ENCODE peak calls at places on chromosomes 1 and 21, in seven cellular contexts. X is colonic mucosa, N is IMR-90, P is upper lobe of right lung, C is adrenal gland, O is body of pancreas, H is psoas muscle. J is an unnamed sample.

GRCh38 chr1:181251001-181251712 is 162.7 kb downstream of the IER5 start:
- DNase-seq in X (no peak), N (peak), P (no peak), C (no peak), O (peak), H (no peak), J (no peak)

GRCh38 chr1:112818990-112819689 is 104.0 kb upstream of the PPM1J start:
- DNase-seq in X (peak), N (peak), P (no peak), C (no peak), O (no peak), H (no peak), J (no peak)

GRCh38 chr1:108871050-108871724 is 5.6 kb upstream of the GPSM2 start:
- DNase-seq in X (no peak), N (no peak), P (no peak), C (no peak), O (no peak), H (no peak), J (no peak)

GRCh38 chr1:154405762-154406571 is 824 bp downstream of the IL6R start:
- DNase-seq in X (peak), N (peak), P (peak), C (peak), O (peak), H (peak), J (peak)

GRCh38 chr1:114196992-114197907 is 43.6 kb upstream of the SYT6 start:
- DNase-seq in X (no peak), N (no peak), P (no peak), C (no peak), O (no peak), H (no peak), J (no peak)

GRCh38 chr21:25963186-25963585 is 207.4 kb downstream of the APP start:
- DNase-seq in X (peak), N (peak), P (no peak), C (no peak), O (no peak), H (no peak), J (no peak)

GRCh38 chr1:236534164-236534651 is 10.4 kb downstream of the LGALS8 start:
- DNase-seq in X (no peak), N (peak), P (no peak), C (no peak), O (no peak), H (no peak), J (no peak)

GRCh38 chr1:28602536-28603439 is 10.7 kb downstream of the RAB42 start:
- DNase-seq in X (peak), N (peak), P (no peak), C (peak), O (peak), H (no peak), J (no peak)

GRCh38 chr1:229625893-229626831 is at the start of the genes TAF5L and URB2:
- DNase-seq in X (peak), N (peak), P (peak), C (peak), O (peak), H (peak), J (peak)

GRCh38 chr1:248804771-248805681 is 20.7 kb downstream of the SH3BP5L start:
- DNase-seq in X (peak), N (no peak), P (no peak), C (peak), O (no peak), H (no peak), J (no peak)

GRCh38 chr1:209370616-209371015 is 212.9 kb upstream of the CAMK1G start:
- DNase-seq in X (no peak), N (no peak), P (no peak), C (no peak), O (no peak), H (no peak), J (no peak)

GRCh38 chr1:167711797-167712196 is 10.0 kb upstream of the MPZL1 start:
- DNase-seq in X (peak), N (no peak), P (no peak), C (peak), O (no peak), H (no peak), J (no peak)

GRCh38 chr1:162889989-162890388 is 29.0 kb upstream of the CCDC190 start:
- DNase-seq in X (no peak), N (no peak), P (no peak), C (no peak), O (no peak), H (no peak), J (no peak)

GRCh38 chr1:205749094-205749825 is 722 bp downstream of the NUCKS1 start:
- DNase-seq in X (peak), N (peak), P (peak), C (peak), O (peak), H (peak), J (peak)
- TF ChIP-seq CTCF in X (no peak), N (no peak), P (no peak), C (no peak), O (no peak), H (no peak), J (no peak)

GRCh38 chr1:145857170-145857569 is 1.7 kb downstream of the PIAS3 start:
- DNase-seq in X (no peak), N (no peak), P (no peak), C (no peak), O (no peak), H (no peak), J (no peak)
- H3K4me3 ChIP-seq in X (no peak), N (no peak), P (no peak), C (no peak), O (no peak), H (peak), J (peak)

DNA sequence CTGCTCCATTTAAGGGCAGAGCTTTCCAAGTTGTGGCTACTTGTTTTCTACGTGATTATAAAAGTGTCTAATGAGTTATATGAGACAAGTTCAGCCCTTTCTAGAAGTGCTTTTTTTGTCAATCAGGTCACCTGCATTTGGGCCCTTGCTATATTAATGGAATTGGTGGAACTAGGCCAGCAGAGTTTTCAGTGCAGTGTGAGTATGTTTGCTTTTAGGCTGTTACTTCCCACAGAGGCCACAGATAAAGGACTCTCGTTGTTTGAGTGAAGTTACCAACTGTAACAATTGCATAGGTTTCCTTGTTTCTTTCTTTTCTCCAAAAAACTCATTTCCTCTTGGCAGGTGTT is 10.9 kb downstream of the SMAP2 start:
- DNase-seq in X (no peak), N (no peak), P (no peak), C (no peak), O (peak), H (no peak), J (no peak)
- H3K27ac ChIP-seq in X (peak), N (peak), P (peak), C (peak), O (peak), H (no peak), J (peak)

DNA sequence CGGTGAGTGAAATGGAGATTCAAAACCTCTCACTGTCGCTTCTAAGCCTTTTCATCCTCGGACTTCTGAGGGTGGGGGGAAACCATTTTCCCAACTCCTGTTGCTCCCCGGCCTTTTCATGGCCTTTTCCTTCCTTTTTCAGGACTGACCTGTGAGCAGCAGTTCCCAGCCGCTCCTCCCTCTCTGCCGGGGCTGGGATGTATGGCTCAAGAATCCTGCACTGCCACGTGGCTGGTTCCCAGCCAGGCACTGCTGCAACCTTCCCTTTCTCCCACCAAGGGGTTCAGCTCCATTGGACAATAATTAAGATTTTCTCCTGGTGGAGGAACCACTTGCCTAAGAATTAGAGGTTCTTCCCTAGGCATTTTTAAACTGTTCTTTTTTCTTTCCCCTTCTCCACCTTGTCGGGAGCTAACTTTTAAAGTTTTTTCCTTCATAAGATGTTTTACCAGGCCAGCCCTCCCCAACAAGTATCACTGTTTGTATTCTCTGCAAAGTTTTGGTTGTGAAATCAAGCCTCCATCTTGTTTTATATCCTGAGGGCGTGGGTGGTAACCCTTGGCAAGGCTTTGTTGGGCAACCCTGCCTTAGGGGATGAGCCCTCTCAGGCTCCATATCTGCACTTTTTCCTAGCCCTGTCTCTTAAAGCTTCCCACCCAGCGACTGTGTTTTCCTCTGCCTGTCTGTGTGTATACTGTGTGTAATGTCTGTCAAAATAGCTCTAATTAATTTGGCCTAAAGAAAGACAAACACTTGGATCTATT is 1166.6 kb upstream of the ADGRL2 start:
- DNase-seq in X (no peak), N (no peak), P (no peak), C (no peak), O (no peak), H (no peak), J (no peak)
- TF ChIP-seq CTCF in X (no peak), N (no peak), P (no peak), C (no peak), O (no peak), H (no peak), J (no peak)

GRCh38 chr21:36707763-36708511 is 9.0 kb downstream of the SIM2 start:
- DNase-seq in X (no peak), N (no peak), P (peak), C (no peak), O (no peak), H (no peak), J (no peak)

GRCh38 chr21:36709030-36709867 is 10.3 kb downstream of the SIM2 start:
- DNase-seq in X (no peak), N (no peak), P (peak), C (no peak), O (no peak), H (no peak), J (peak)

GRCh38 chr21:36708512-36709029 is 9.7 kb downstream of the SIM2 start:
- DNase-seq in X (no peak), N (no peak), P (peak), C (no peak), O (no peak), H (no peak), J (peak)

GRCh38 chr21:36709868-36710728 is 11.2 kb downstream of the SIM2 start:
- DNase-seq in X (no peak), N (no peak), P (peak), C (no peak), O (no peak), H (no peak), J (peak)

DNA sequence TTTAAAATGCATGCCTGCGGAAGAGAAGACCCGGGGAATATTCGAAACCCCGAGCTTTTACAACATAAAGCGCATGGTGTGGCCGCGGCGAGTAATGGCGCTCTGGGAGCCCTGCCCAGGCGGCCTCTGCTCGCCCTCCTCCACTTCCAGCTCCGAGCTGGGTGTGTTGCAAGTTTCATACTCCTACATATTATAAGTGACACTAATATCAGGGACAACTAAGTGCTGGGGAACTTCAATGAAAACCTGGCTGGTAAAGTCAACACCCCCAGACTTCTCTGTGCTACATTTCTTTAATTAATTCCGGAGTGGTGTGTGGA is 11.8 kb downstream of the SIM2 start:
- DNase-seq in X (no peak), N (no peak), P (peak), C (no peak), O (no peak), H (no peak), J (peak)
- H3K4me3 ChIP-seq in X (no peak), N (no peak), P (no peak), C (no peak), O (no peak), H (no peak), J (no peak)

GRCh38 chr21:19767546-19767945 is 1230.7 kb upstream of the NCAM2 start:
- DNase-seq in X (no peak), N (no peak), P (no peak), C (no peak), O (no peak), H (no peak), J (no peak)

DNA sequence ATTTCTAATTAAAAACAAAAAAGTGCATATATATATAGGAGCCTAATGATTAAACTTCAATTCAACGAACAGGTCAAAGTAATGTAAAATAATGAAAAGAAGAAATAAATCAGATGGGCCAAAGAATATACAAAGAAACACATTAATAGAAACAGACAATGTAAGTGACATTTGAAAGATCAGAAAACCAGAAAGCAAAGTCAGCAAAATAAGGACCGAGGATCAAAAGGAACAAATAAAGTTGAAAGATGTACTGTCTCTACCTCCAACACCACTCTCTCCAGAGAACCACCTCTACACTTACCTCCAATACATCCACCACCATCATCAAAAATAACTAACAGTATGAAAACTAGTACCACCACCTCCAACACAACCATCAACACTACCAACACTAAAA is 1226.3 kb upstream of the NCAM2 start:
- DNase-seq in X (no peak), N (no peak), P (no peak), C (no peak), O (no peak), H (no peak), J (no peak)
- H3K27ac ChIP-seq in X (no peak), N (no peak), P (no peak), C (no peak), O (no peak), H (no peak), J (no peak)